ENCODE peak calls at places on chromosomes 16 and 17, in four cellular contexts. One of them, this sample, is unnamed. For H3K4me1, the result is how much of the 10 kb centered on the place peaks cover.

GRCh38 chr17:29699283-29699682 is 76.6 kb upstream of the CORO6 start:
- DNase-seq in mesenchymal stem cell: no peak
- DNase-seq in heart right ventricle: no peak
- DNase-seq in CD8-positive, alpha-beta memory T cell: no peak
- DNase-seq in this sample: no peak

GRCh38 chr17:16222406-16222805 is 5.4 kb downstream of the PIGL start:
- DNase-seq in mesenchymal stem cell: no peak
- DNase-seq in heart right ventricle: no peak
- DNase-seq in CD8-positive, alpha-beta memory T cell: no peak
- DNase-seq in this sample: no peak

GRCh38 chr17:50573866-50574571 is 13.5 kb downstream of the CACNA1G start:
- DNase-seq in mesenchymal stem cell: no peak
- DNase-seq in heart right ventricle: no peak
- DNase-seq in CD8-positive, alpha-beta memory T cell: no peak
- DNase-seq in this sample: no peak

GRCh38 chr17:79916991-79917901 is 78.0 kb upstream of the CBX4 start:
- DNase-seq in mesenchymal stem cell: no peak
- DNase-seq in heart right ventricle: no peak
- DNase-seq in CD8-positive, alpha-beta memory T cell: no peak
- DNase-seq in this sample: no peak

GRCh38 chr17:17235212-17236174 is 1.5 kb downstream of the FLCN start:
- DNase-seq in mesenchymal stem cell: peak
- DNase-seq in heart right ventricle: no peak
- DNase-seq in CD8-positive, alpha-beta memory T cell: no peak
- DNase-seq in this sample: peak

GRCh38 chr17:47099451-47099986 is 89.6 kb downstream of the CDC27 start:
- DNase-seq in mesenchymal stem cell: no peak
- DNase-seq in heart right ventricle: no peak
- DNase-seq in CD8-positive, alpha-beta memory T cell: no peak
- DNase-seq in this sample: no peak

GRCh38 chr17:43832168-43832975 is 574 bp downstream of the MPP3 start:
- DNase-seq in mesenchymal stem cell: peak
- DNase-seq in heart right ventricle: peak
- DNase-seq in CD8-positive, alpha-beta memory T cell: peak
- DNase-seq in this sample: peak

GRCh38 chr17:15388356-15389046 is 47.1 kb upstream of the TEKT3 start:
- DNase-seq in mesenchymal stem cell: no peak
- DNase-seq in heart right ventricle: no peak
- DNase-seq in CD8-positive, alpha-beta memory T cell: no peak
- DNase-seq in this sample: no peak

GRCh38 chr16:20884240-20884556 is 16.0 kb downstream of the DCUN1D3 start:
- DNase-seq in mesenchymal stem cell: peak
- DNase-seq in heart right ventricle: no peak
- DNase-seq in CD8-positive, alpha-beta memory T cell: no peak
- DNase-seq in this sample: no peak

GRCh38 chr16:19307587-19308241 is 22.2 kb downstream of the CLEC19A start:
- DNase-seq in mesenchymal stem cell: no peak
- DNase-seq in heart right ventricle: no peak
- DNase-seq in CD8-positive, alpha-beta memory T cell: no peak
- DNase-seq in this sample: no peak

GRCh38 chr17:83200231-83200699 is 120.9 kb downstream of the METRNL start:
- DNase-seq in mesenchymal stem cell: no peak
- DNase-seq in heart right ventricle: peak
- DNase-seq in CD8-positive, alpha-beta memory T cell: peak
- DNase-seq in this sample: peak

GRCh38 chr17:49637739-49638138 is 40.2 kb downstream of the SPOP start:
- DNase-seq in mesenchymal stem cell: no peak
- DNase-seq in heart right ventricle: no peak
- DNase-seq in CD8-positive, alpha-beta memory T cell: no peak
- DNase-seq in this sample: no peak

GRCh38 chr16:4316732-4317461 is 1.0 kb downstream of the GLIS2 start:
- DNase-seq in mesenchymal stem cell: no peak
- DNase-seq in heart right ventricle: peak
- DNase-seq in CD8-positive, alpha-beta memory T cell: no peak
- DNase-seq in this sample: peak

GRCh38 chr17:42387663-42388380 is 420 bp downstream of the STAT3 start:
- DNase-seq in mesenchymal stem cell: peak
- DNase-seq in heart right ventricle: peak
- DNase-seq in CD8-positive, alpha-beta memory T cell: peak
- DNase-seq in this sample: peak

GRCh38 chr16:30805056-30805369 is 18.0 kb upstream of the ZNF629 start:
- DNase-seq in mesenchymal stem cell: no peak
- DNase-seq in heart right ventricle: no peak
- DNase-seq in CD8-positive, alpha-beta memory T cell: no peak
- DNase-seq in this sample: no peak

GRCh38 chr17:72422505-72423285 is 301.9 kb downstream of the SOX9 start:
- DNase-seq in mesenchymal stem cell: peak
- DNase-seq in heart right ventricle: peak
- DNase-seq in CD8-positive, alpha-beta memory T cell: no peak
- DNase-seq in this sample: peak

GRCh38 chr17:70080541-70081347 is 5.7 kb downstream of the KCNJ16 start:
- DNase-seq in mesenchymal stem cell: no peak
- DNase-seq in heart right ventricle: no peak
- DNase-seq in CD8-positive, alpha-beta memory T cell: no peak
- DNase-seq in this sample: no peak

GRCh38 chr17:4023220-4023619 is 59.0 kb upstream of the ATP2A3 start:
- DNase-seq in mesenchymal stem cell: peak
- DNase-seq in heart right ventricle: no peak
- DNase-seq in CD8-positive, alpha-beta memory T cell: no peak
- DNase-seq in this sample: no peak

GRCh38 chr16:69929480-69929879 is 21.7 kb upstream of the CLEC18A start:
- DNase-seq in mesenchymal stem cell: no peak
- DNase-seq in heart right ventricle: no peak
- DNase-seq in CD8-positive, alpha-beta memory T cell: no peak
- DNase-seq in this sample: no peak

GRCh38 chr16:3920206-3920605 is 39.7 kb upstream of the CREBBP start:
- DNase-seq in mesenchymal stem cell: no peak
- DNase-seq in heart right ventricle: no peak
- DNase-seq in CD8-positive, alpha-beta memory T cell: no peak
- DNase-seq in this sample: no peak

GRCh38 chr17:38729886-38730525 is at the start of gene CISD3:
- DNase-seq in mesenchymal stem cell: peak
- DNase-seq in heart right ventricle: peak
- DNase-seq in CD8-positive, alpha-beta memory T cell: peak
- DNase-seq in this sample: peak

GRCh38 chr17:8896641-8897635 is 29.5 kb upstream of the PIK3R6 start:
- DNase-seq in mesenchymal stem cell: no peak
- DNase-seq in heart right ventricle: no peak
- DNase-seq in CD8-positive, alpha-beta memory T cell: no peak
- DNase-seq in this sample: no peak

GRCh38 chr16:27995378-27995777 is 68.1 kb downstream of the GSG1L start:
- DNase-seq in mesenchymal stem cell: no peak
- DNase-seq in heart right ventricle: no peak
- DNase-seq in CD8-positive, alpha-beta memory T cell: no peak
- DNase-seq in this sample: no peak

GRCh38 chr16:72162105-72162680 is 9.8 kb downstream of the PMFBP1 start:
- DNase-seq in mesenchymal stem cell: peak
- DNase-seq in heart right ventricle: no peak
- DNase-seq in CD8-positive, alpha-beta memory T cell: no peak
- DNase-seq in this sample: no peak

GRCh38 chr16:3523281-3523680 is 22.5 kb downstream of the CLUAP1 start:
- DNase-seq in mesenchymal stem cell: no peak
- DNase-seq in heart right ventricle: no peak
- DNase-seq in CD8-positive, alpha-beta memory T cell: no peak
- DNase-seq in this sample: no peak

DNA sequence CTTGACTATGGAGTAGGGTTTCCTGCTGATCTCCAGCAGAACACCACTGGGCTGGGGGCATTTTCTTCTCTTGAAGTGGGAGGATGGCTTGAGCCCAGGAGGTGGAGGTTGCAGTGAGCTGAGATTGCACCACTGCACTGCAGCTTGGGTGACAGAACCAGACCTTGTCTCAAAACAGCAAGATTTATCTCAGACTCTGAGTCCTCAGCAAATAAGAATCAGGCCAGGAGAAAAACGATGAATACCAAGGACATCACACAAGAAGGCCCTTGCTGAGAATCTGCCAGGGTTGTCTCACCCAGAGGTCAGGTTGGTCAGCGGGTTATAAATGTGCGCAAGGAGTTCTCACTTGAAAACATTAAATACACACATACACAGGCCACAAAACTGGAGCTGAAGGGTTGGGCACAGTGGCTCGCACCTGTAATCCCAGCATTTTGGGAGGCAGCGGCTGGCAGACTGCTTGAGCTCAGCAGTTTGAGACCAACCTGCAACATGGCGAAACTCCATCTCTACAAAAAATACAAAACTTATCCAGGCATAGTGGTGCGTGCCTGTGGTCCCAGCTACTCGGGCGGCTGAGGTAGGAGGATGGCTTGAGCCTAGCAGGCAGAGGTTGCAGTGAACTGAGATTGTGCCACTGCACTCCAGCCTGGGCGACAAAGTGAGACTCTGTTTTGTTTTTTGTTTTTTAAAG is 7.7 kb downstream of the MXRA7 start:
- DNase-seq in mesenchymal stem cell: no peak
- DNase-seq in heart right ventricle: no peak
- DNase-seq in CD8-positive, alpha-beta memory T cell: no peak
- DNase-seq in this sample: no peak
- H3K4me1 ChIP-seq in mesenchymal stem cell: under half
- H3K4me1 ChIP-seq in heart right ventricle: half or more
- H3K4me1 ChIP-seq in CD8-positive, alpha-beta memory T cell: under half
- H3K4me1 ChIP-seq in this sample: under half

GRCh38 chr16:1531638-1531910 is 1.9 kb upstream of the TMEM204 start:
- DNase-seq in mesenchymal stem cell: no peak
- DNase-seq in heart right ventricle: peak
- DNase-seq in CD8-positive, alpha-beta memory T cell: no peak
- DNase-seq in this sample: no peak
- H3K27ac ChIP-seq in mesenchymal stem cell: no peak
- H3K27ac ChIP-seq in heart right ventricle: peak
- H3K27ac ChIP-seq in CD8-positive, alpha-beta memory T cell: no peak
- H3K27ac ChIP-seq in this sample: peak

GRCh38 chr17:81057777-81058176 is 22.8 kb downstream of the BAIAP2 start:
- DNase-seq in mesenchymal stem cell: no peak
- DNase-seq in heart right ventricle: no peak
- DNase-seq in CD8-positive, alpha-beta memory T cell: no peak
- DNase-seq in this sample: no peak
- H3K4me1 ChIP-seq in mesenchymal stem cell: under half
- H3K4me1 ChIP-seq in heart right ventricle: under half
- H3K4me1 ChIP-seq in CD8-positive, alpha-beta memory T cell: under half
- H3K4me1 ChIP-seq in this sample: under half

GRCh38 chr16:89956511-89957213 is 8.1 kb downstream of the DEF8 start:
- DNase-seq in mesenchymal stem cell: no peak
- DNase-seq in heart right ventricle: no peak
- DNase-seq in CD8-positive, alpha-beta memory T cell: no peak
- DNase-seq in this sample: no peak

GRCh38 chr16:89958596-89958995 is 10.0 kb downstream of the DEF8 start:
- DNase-seq in mesenchymal stem cell: no peak
- DNase-seq in heart right ventricle: no peak
- DNase-seq in CD8-positive, alpha-beta memory T cell: no peak
- DNase-seq in this sample: no peak

GRCh38 chr16:89957214-89957785 is 8.7 kb downstream of the DEF8 start:
- DNase-seq in mesenchymal stem cell: no peak
- DNase-seq in heart right ventricle: no peak
- DNase-seq in CD8-positive, alpha-beta memory T cell: no peak
- DNase-seq in this sample: no peak

GRCh38 chr16:89960966-89961365 is 12.4 kb downstream of the DEF8 start:
- DNase-seq in mesenchymal stem cell: no peak
- DNase-seq in heart right ventricle: no peak
- DNase-seq in CD8-positive, alpha-beta memory T cell: no peak
- DNase-seq in this sample: peak

DNA sequence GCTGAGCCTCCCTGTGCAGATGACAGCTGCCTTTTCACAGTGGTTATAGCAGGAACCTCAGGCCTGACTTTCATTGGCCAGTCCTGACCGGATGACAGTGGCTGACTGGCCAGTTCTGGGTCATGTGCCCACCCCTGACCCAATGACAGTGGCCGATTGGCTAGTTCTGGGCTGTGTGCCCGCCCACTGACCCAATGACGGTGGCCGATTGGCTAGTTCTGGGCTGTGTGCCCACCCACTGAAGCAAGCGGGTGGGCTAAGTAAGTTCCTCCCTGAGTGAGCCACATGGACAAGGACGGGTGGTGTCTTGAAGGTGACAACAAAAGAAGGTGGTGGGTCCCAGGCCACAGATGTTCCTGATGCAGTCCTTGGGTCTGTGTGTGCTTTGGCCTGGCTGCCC is 9.5 kb downstream of the DEF8 start:
- DNase-seq in mesenchymal stem cell: peak
- DNase-seq in heart right ventricle: peak
- DNase-seq in CD8-positive, alpha-beta memory T cell: no peak
- DNase-seq in this sample: peak
- H3K27ac ChIP-seq in mesenchymal stem cell: no peak
- H3K27ac ChIP-seq in heart right ventricle: no peak
- H3K27ac ChIP-seq in CD8-positive, alpha-beta memory T cell: no peak
- H3K27ac ChIP-seq in this sample: no peak

DNA sequence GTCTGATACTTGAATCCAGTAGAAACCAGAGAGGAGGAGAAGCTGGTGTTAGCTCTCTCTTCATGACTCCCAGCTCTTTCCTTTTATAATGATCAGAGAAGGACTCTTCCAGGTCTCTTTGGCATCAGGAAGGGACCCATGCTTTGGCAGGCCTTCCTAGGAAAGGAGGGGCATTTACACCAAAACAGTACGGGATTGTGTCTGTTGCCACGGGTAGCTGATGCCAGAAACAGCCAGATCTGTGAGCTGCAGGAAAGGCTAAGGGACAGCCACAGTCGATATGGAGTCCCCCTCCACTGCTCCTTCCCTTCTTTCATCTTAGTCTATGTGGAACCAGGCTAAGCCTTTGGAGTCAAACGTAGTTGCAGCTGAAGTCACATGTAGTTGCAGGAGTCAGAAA is 9.3 kb downstream of the CEP295NL start:
- DNase-seq in mesenchymal stem cell: no peak
- DNase-seq in heart right ventricle: no peak
- DNase-seq in CD8-positive, alpha-beta memory T cell: no peak
- DNase-seq in this sample: no peak
- H3K4me1 ChIP-seq in mesenchymal stem cell: under half
- H3K4me1 ChIP-seq in heart right ventricle: half or more
- H3K4me1 ChIP-seq in CD8-positive, alpha-beta memory T cell: under half
- H3K4me1 ChIP-seq in this sample: under half

GRCh38 chr16:65833171-65833871 is 533.2 kb upstream of the CDH5 start:
- DNase-seq in mesenchymal stem cell: peak
- DNase-seq in heart right ventricle: no peak
- DNase-seq in CD8-positive, alpha-beta memory T cell: no peak
- DNase-seq in this sample: no peak
- H3K27ac ChIP-seq in mesenchymal stem cell: no peak
- H3K27ac ChIP-seq in heart right ventricle: no peak
- H3K27ac ChIP-seq in CD8-positive, alpha-beta memory T cell: no peak
- H3K27ac ChIP-seq in this sample: no peak

DNA sequence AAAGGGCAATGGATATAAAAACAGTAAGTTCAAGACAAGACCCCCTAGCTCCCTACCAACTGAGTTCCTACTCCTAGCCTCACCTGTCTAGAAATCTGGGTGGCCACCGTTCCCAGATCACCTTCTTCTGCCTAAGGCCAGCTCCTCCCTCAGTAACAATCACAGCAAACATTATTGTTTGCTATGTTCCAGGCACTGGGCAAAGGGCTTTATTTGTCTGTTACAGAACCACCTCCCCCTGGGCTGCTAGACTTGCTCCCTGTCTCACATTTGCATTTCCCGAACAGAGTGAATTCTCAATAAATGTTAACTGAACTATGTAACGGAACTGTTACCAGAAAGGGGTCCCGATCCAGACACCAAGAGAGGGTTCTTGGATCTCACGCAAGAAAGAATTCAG is 6.8 kb downstream of the LRRC3C start:
- DNase-seq in mesenchymal stem cell: no peak
- DNase-seq in heart right ventricle: no peak
- DNase-seq in CD8-positive, alpha-beta memory T cell: no peak
- DNase-seq in this sample: no peak
- H3K4me1 ChIP-seq in mesenchymal stem cell: under half
- H3K4me1 ChIP-seq in heart right ventricle: under half
- H3K4me1 ChIP-seq in CD8-positive, alpha-beta memory T cell: under half
- H3K4me1 ChIP-seq in this sample: under half

GRCh38 chr16:56331399-56331798 is 93.9 kb downstream of the AMFR start:
- DNase-seq in mesenchymal stem cell: no peak
- DNase-seq in heart right ventricle: no peak
- DNase-seq in CD8-positive, alpha-beta memory T cell: no peak
- DNase-seq in this sample: no peak
- H3K27ac ChIP-seq in mesenchymal stem cell: no peak
- H3K27ac ChIP-seq in heart right ventricle: no peak
- H3K27ac ChIP-seq in CD8-positive, alpha-beta memory T cell: no peak
- H3K27ac ChIP-seq in this sample: no peak

This sample was measured in body of pancreas.